ENCODE peak calls at places on chromosomes 11 and 22, in five cellular contexts. M is foreskin fibroblast; T is psoas muscle; K is CD4-positive, alpha-beta T cell; D is heart left ventricle. P is an unnamed sample.
A peak's percentile ranks its signal among the peaks of the same experiment; 100 is the strongest.

GRCh38 chr22:44906248-44906936 is 103.4 kb downstream of the PHF21B start:
- DNase-seq in M (no peak), T (no peak), K (no peak), D (no peak), P (no peak)

GRCh38 chr11:120339394-120339890 is 3.2 kb downstream of the ARHGEF12 start:
- DNase-seq in M (no peak), T (no peak), K (no peak), D (peak; percentile 47), P (no peak)

GRCh38 chr11:67051945-67052488 is 4.6 kb upstream of the RHOD start:
- DNase-seq in M (no peak), T (no peak), K (no peak), D (no peak), P (no peak)

GRCh38 chr22:39362271-39362670 is 12.5 kb downstream of the SYNGR1 start:
- DNase-seq in M (no peak), T (no peak), K (no peak), D (no peak), P (no peak)

GRCh38 chr11:46001427-46002049 is 79.1 kb downstream of the LARGE2 start:
- DNase-seq in M (no peak), T (no peak), K (no peak), D (no peak), P (no peak)

GRCh38 chr11:115325523-115325922 is 178.7 kb downstream of the CADM1 start:
- DNase-seq in M (no peak), T (no peak), K (no peak), D (no peak), P (no peak)

GRCh38 chr11:69841170-69841858 is 22.1 kb upstream of the FGF3 start:
- DNase-seq in M (no peak), T (no peak), K (no peak), D (no peak), P (no peak)

GRCh38 chr11:95977534-95978174 is 53.7 kb upstream of the MTMR2 start:
- DNase-seq in M (peak; percentile 29), T (no peak), K (no peak), D (no peak), P (no peak)

GRCh38 chr22:31569126-31569525 is 72.8 kb downstream of the SFI1 start:
- DNase-seq in M (no peak), T (no peak), K (no peak), D (no peak), P (no peak)

GRCh38 chr11:6594142-6594768 is 9.2 kb downstream of the RRP8 start:
- DNase-seq in M (no peak), T (no peak), K (no peak), D (no peak), P (no peak)

GRCh38 chr22:47564651-47565050 is 802.2 kb downstream of the TBC1D22A start:
- DNase-seq in M (no peak), T (no peak), K (no peak), D (no peak), P (no peak)

GRCh38 chr11:132349806-132350733 is 979.7 kb downstream of the NTM start:
- DNase-seq in M (no peak), T (no peak), K (no peak), D (no peak), P (no peak)

DNA sequence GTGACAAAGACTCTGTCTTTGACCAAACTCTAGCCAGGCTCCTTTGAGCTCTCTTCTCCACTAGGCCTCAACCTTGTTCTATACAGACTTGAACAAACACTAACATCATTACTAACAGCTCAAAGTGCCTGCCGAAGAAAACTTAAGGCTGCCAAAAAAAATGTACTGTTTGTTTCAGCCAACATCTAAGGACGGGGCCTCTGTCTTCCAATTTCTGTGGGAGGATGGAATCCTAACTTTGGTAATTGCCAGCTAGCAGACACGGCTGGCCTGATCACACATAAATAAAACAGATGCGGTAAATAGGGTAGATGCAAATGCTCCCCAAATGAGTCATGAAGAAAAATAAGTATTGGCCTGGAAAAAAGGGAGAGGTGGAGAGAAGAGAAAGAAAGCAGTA is 394.3 kb downstream of the TMEM135 start:
- DNase-seq in M (peak; percentile 55), T (no peak), K (no peak), D (no peak), P (no peak)
- TF ChIP-seq CTCF in M (no peak), T (no peak), K (no peak), D (no peak), P (no peak)

DNA sequence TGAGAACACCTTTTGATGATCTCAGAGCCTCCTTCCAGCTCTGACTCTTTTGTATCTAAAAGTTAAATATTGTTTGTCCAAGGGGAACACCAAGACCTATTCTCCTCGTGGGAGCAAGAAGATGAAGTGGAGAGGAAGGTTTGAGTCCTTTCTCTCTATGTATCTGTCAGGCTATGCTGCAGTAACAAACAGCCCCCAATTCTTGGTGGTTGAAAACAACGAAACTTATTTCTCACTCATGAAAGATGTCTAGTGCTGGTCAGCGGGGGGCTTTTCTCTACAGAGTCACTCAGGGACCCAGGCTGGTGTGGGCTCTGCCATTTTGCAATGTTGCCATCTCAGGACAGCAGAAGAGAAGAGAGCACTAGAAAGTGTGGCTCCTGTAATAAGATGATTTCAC is 6.2 kb upstream of the CRYBB2 start:
- DNase-seq in M (no peak), T (no peak), K (no peak), D (no peak), P (no peak)
- TF ChIP-seq CTCF in M (no peak), T (no peak), K (no peak), D (no peak), P (no peak)

DNA sequence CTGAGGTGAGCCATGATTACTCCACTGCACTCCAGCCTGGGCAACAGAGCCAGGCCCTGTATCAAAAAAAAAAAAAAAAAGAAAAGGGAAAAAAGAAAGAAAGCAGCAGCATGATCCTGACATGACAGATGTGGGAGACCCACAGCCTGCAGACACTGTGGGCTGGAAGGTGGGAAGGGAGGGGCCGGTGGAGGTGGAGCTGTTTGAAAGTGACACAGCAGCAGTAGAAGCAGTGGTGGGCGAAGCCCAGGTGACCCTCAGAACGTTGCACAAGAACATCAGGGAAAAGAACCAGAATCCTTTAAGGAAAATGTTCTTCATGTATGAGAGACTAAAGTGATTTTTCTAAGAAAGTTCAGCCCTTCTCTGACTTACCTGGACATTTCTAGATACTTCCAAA is 26.3 kb upstream of the SCGB1A1 start:
- DNase-seq in M (no peak), T (no peak), K (no peak), D (no peak), P (no peak)
- TF ChIP-seq CTCF in M (no peak), T (no peak), K (no peak), D (no peak), P (no peak)

GRCh38 chr11:107123022-107123421 is 104.7 kb upstream of the GUCY1A2 start:
- DNase-seq in M (no peak), T (no peak), K (no peak), D (no peak), P (no peak)
- TF ChIP-seq CTCF in M (peak; percentile 16), T (no peak), K (no peak), D (no peak), P (no peak)

P was measured in activated B cell treated with CpG ODN at 0.5 μM for 24 hours.